ENCODE peak calls at places on chromosomes 1 and 21, in eight cellular contexts. K is pancreas, L is IMR-90, S is spleen, Z is uterus, B is lower lobe of right lung, U is mammary epithelial cell, I is colonic mucosa. H is an unnamed sample. For H3K4me1, the result is how much of the 10 kb centered on the place peaks cover.

GRCh38 chr1:146034976-146035469 is 13.5 kb upstream of the HJV start:
- DNase-seq in S (no peak), L (no peak), K (no peak), B (no peak), I (no peak), Z (no peak), U (no peak), H (peak)

GRCh38 chr1:214427871-214428277 is 123.5 kb downstream of the PTPN14 start:
- DNase-seq in S (peak), B (no peak), I (peak), L (peak), K (no peak), U (peak), Z (no peak), H (peak)

GRCh38 chr1:230313453-230314141 is 112.5 kb downstream of the PGBD5 start:
- DNase-seq in K (no peak), U (no peak), B (no peak), Z (no peak), S (no peak), I (no peak), L (no peak), H (no peak)

GRCh38 chr1:162541619-162542141 is 19.8 kb upstream of the UAP1 start:
- DNase-seq in S (no peak), B (no peak), Z (peak), K (no peak), U (peak), I (no peak), L (peak), H (no peak)

GRCh38 chr1:161159915-161160248 is 582 bp downstream of the USP21 start:
- DNase-seq in I (no peak), U (no peak), L (no peak), Z (no peak), S (no peak), K (no peak), B (no peak), H (no peak)

GRCh38 chr1:6080469-6080868 is 34.8 kb downstream of the KCNAB2 start:
- DNase-seq in Z (no peak), U (peak), B (no peak), L (no peak), S (no peak), K (no peak), I (no peak), H (no peak)

GRCh38 chr1:84103197-84103992 is 40.7 kb upstream of the PRKACB start:
- DNase-seq in B (no peak), L (peak), I (peak), K (no peak), U (peak), S (no peak), Z (peak), H (peak)

GRCh38 chr1:96030312-96030711 is 691.3 kb upstream of the PTBP2 start:
- DNase-seq in K (no peak), B (no peak), S (no peak), Z (no peak), L (no peak), I (no peak), U (no peak), H (no peak)

GRCh38 chr1:155193275-155193990 is 14.3 kb downstream of the THBS3 start:
- DNase-seq in U (peak), I (peak), S (peak), B (peak), L (peak), Z (peak), K (peak), H (peak)

GRCh38 chr1:74280642-74281396 is 45.6 kb downstream of the TNNI3K start:
- DNase-seq in S (no peak), K (no peak), L (no peak), B (no peak), Z (no peak), U (no peak), I (no peak), H (no peak)

DNA sequence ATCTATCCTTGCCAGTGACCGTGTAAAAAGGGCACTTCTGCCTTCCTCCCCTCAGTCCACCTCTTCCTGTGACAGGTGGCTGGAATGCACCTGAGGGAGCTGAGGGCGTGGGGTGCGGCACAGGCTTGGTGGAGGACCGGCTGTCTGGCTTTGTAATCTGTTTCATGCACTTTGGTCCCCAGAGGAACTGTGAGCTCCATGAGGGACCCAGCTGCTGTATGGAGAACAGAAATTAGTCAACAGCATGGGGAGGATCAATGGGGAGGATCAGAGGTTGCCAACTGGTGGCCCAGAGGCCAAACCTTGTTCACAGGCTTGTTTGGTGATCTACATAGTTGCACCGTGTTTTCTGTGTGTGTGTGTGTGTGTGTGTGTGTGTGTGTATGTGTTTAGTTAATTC is 19.0 kb upstream of the LUZP1 start:
- DNase-seq in S (no peak), Z (no peak), U (peak), L (no peak), I (peak), K (no peak), B (no peak), H (no peak)
- H3K27ac ChIP-seq in S (no peak), Z (no peak), U (peak), L (no peak), I (no peak), K (no peak), B (no peak), H (no peak)

GRCh38 chr21:29827236-29827635 is 112.6 kb downstream of the GRIK1 start:
- DNase-seq in K (no peak), I (no peak), L (no peak), Z (no peak), S (no peak), B (no peak), U (peak), H (no peak)

GRCh38 chr21:29827647-29828046 is 112.1 kb downstream of the GRIK1 start:
- DNase-seq in L (no peak), U (no peak), Z (no peak), B (no peak), S (no peak), I (no peak), K (no peak), H (no peak)

GRCh38 chr21:29832217-29832616 is 107.6 kb downstream of the GRIK1 start:
- DNase-seq in L (no peak), K (no peak), S (no peak), Z (no peak), I (no peak), B (no peak), U (no peak), H (no peak)

GRCh38 chr21:29825936-29826335 is 113.9 kb downstream of the GRIK1 start:
- DNase-seq in U (peak), I (no peak), L (no peak), B (no peak), K (no peak), Z (no peak), S (no peak), H (no peak)

GRCh38 chr21:29829514-29830255 is 110.1 kb downstream of the GRIK1 start:
- DNase-seq in U (peak), S (no peak), L (no peak), I (no peak), K (no peak), B (no peak), Z (no peak), H (no peak)
- H3K4me1 ChIP-seq in U (under half), S (under half), L (under half), I (under half), K (under half), B (under half), Z (under half), H (under half)

GRCh38 chr1:153883223-153883622 is 39.5 kb downstream of the GATAD2B start:
- DNase-seq in L (no peak), I (no peak), S (no peak), Z (no peak), K (no peak), B (no peak), U (no peak), H (no peak)
- H3K27ac ChIP-seq in L (no peak), I (no peak), S (no peak), Z (no peak), K (no peak), B (no peak), U (no peak), H (no peak)

DNA sequence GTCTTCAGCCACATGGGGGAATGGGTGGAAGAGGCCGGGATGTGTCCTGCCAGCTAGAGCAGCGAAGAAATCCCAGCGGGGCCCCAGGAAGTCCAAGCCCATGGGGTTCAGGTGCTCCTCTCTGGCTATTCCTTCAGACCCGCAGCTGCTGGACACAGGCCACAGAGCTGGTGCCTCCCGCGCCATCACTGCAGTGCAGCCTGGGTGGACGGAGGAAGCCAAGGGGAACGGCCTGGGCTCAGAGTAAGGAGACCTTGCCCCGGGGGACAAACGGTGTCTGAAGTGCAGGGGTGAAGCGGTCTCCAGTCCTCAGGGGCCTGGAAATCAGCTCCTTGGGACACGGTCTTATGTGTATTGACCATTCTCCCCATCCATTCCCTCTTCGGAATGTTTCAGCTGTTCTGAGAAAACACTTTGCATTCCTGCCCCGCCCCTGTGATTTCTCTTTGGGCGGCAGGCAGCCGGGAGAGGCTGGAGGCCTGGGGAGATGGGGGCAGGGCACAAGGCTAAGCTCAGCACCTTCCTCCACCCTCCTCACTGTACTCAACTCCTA is 18.4 kb downstream of the MTHFR start:
- DNase-seq in L (peak), K (no peak), Z (peak), I (peak), B (peak), S (no peak), U (peak), H (peak)
- H3K4me1 ChIP-seq in L (under half), K (under half), Z (under half), I (under half), B (half or more), S (half or more), U (under half), H (under half)

GRCh38 chr21:45362077-45362747 is 42.8 kb upstream of the COL18A1 start:
- DNase-seq in U (no peak), K (no peak), S (no peak), Z (no peak), B (peak), L (no peak), I (no peak), H (no peak)

GRCh38 chr21:45363921-45364463 is 41.0 kb upstream of the COL18A1 start:
- DNase-seq in B (peak), K (no peak), Z (peak), U (peak), I (peak), S (no peak), L (peak), H (peak)

GRCh38 chr21:45364464-45365185 is 40.3 kb upstream of the COL18A1 start:
- DNase-seq in I (no peak), B (no peak), Z (peak), K (no peak), L (peak), S (no peak), U (peak), H (no peak)

GRCh38 chr21:45361033-45361997 is 43.6 kb upstream of the COL18A1 start:
- DNase-seq in K (no peak), B (peak), U (no peak), Z (no peak), L (no peak), S (no peak), I (no peak), H (no peak)

DNA sequence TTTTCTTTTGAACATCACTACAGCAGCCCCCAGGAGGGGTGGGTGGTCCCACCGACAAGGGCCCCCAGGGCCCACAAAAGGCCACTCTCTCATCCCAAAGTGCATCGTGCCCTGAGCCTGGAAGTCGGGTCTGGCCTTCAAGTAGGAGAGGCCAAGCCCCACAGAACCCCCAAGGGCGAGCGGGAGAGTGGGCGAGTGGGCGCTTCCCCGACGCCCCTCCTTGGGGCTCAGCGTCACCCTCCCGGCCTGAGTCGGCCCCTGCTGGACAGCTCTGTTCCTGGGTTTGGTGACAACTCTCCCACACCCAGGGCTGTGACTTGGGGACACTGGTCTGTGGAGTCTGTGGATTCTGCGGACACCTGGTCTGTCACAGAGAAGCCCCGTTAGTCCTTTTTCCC is 42.2 kb upstream of the COL18A1 start:
- DNase-seq in B (peak), I (no peak), L (no peak), Z (no peak), U (no peak), K (no peak), S (no peak), H (no peak)
- H3K27ac ChIP-seq in B (no peak), I (no peak), L (peak), Z (peak), U (no peak), K (no peak), S (peak), H (no peak)

DNA sequence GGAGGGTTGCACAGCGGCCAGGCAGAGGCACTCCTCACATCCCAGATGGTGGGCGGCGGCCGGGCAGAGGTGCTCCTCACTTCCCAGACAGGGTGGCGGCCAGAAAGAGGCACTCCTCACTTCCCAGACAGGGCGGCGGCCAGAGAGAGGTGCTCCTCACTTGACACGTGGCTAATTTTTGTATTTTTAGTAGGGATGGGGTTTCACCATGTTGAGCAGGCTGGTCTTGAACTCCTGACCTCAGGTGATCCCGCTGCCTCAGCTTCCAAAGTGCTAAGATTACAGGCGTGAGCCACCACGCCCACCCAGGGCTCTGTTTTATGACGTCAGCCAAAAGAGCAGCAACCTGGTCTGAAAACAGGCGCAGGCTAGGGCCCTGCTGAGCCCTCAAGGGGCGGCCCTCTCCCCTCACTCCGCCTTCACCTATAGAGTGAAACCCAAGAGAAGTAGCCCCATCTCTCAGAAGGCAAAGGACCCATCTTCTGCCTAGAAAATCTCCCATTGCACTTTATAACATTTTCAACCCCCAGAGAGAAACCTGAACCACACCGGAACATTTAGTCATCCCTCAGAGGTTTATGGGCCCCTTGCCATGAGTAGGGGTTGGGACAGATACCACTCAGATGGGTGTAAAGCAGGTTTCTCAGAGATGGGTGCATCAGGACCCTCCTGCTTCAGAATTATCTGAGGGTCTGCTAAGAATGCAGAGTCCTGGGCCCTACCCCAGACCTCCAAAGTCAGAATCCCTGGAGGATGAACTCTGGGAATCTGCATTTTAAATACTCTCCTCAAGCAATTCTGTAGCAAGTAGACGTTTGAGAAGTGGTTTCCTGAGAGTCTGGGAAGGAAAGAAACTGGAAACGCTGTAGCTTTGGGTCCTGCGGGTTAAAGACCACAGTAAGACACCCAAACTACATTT is 40.8 kb downstream of the CDK18 start:
- DNase-seq in L (no peak), B (no peak), S (no peak), I (peak), K (peak), Z (no peak), U (no peak), H (no peak)
- H3K4me1 ChIP-seq in L (under half), B (under half), S (under half), I (under half), K (under half), Z (under half), U (under half), H (under half)

DNA sequence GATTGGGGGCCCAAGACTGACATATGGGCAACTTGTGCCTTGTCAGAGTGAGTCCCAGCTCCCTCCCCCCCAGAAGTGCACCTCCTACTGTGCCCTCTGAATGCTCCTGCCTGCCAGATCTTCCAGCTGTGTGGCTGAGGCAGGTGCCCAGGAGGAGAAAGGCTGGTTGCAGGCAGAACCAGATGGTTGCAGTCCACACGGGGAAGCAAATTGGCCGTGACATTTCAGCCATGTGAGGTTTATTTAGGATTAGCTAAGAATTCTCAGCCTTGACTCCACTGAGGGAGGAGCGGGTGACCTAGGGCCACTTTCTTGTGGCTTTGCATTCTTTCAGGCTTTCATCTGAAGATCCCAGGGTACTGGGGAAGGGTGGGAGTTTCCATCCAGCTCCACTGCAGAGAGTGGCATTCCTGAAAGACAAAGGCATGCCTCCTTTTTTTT is 33.8 kb downstream of the PEX14 start:
- DNase-seq in S (no peak), L (peak), I (no peak), Z (no peak), U (no peak), K (no peak), B (no peak), H (peak)
- H3K27ac ChIP-seq in S (no peak), L (no peak), I (no peak), Z (no peak), U (no peak), K (no peak), B (no peak), H (peak)

DNA sequence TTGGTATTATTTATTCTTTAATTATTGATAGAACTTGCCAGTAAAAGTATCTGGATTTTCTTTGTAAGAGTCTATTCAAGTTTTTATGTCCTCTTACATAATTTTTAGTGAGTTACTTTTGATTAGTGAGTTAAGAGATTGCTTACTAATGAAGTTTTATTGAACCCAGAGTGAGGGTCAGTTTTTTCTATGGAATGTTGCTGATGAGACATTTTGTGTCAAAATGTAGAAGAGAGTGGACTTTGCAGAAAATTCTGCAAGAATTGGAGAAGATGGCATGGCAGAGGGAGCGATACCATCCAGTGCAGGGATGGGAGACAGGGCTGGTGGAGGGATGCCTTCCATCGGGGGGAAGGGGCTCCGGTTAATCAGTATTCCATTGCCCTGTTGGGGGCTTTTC is 11.0 kb downstream of the MTARC2 start:
- DNase-seq in S (no peak), L (no peak), K (no peak), Z (no peak), B (no peak), U (no peak), I (no peak), H (no peak)
- H3K4me1 ChIP-seq in S (under half), L (under half), K (under half), Z (under half), B (under half), U (under half), I (under half), H (under half)

DNA sequence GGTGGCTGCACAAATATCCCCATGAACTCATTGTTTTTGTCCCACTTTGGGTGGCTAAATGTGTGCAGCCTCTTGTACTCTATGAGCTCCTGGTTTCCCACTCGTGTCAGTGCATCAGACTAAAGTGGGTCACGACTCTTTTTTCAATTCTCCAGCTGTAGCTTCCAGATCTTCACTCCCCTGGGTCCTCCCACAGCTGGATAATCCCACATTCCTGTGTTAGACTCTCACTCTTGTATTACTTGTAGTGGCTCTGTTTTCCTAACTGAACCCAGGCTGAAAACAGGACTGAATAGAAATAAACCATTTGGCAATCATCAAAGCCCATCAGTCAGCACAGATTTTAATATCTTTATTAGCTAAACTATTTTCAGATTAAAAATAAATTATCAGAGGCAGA is 60.4 kb downstream of the UBE2U start:
- DNase-seq in L (no peak), K (no peak), B (no peak), S (no peak), Z (no peak), U (no peak), I (no peak), H (no peak)
- H3K27ac ChIP-seq in L (no peak), K (no peak), B (no peak), S (no peak), Z (no peak), U (peak), I (no peak), H (no peak)